ENCODE peak calls at places on chromosomes 5 and 9, in nine cellular contexts. D, F, Z, P, B, E, Q, M and Y are unnamed samples. For H3K27me3, the result is how much of the 10 kb centered on the place peaks cover.

GRCh38 chr5:176908677-176909358 is 9.7 kb upstream of the HK3 start:
- DNase-seq in D (no peak), F (no peak), Z (no peak), P (no peak), B (no peak), E (no peak), Q (no peak), M (no peak), Y (no peak)

GRCh38 chr9:95333426-95333825 is 15.9 kb upstream of the FANCC start:
- DNase-seq in D (no peak), F (no peak), Z (no peak), P (no peak), B (no peak), E (no peak), Q (no peak), M (no peak), Y (no peak)

GRCh38 chr5:27241564-27242257 is 203.3 kb upstream of the CDH9 start:
- DNase-seq in D (no peak), F (peak), Z (no peak), P (no peak), B (no peak), E (no peak), Q (no peak), M (peak), Y (no peak)

GRCh38 chr9:94757158-94757557 is 30.7 kb downstream of the AOPEP start:
- DNase-seq in D (no peak), F (no peak), Z (no peak), P (no peak), B (no peak), E (no peak), Q (no peak), M (no peak), Y (no peak)

GRCh38 chr9:91273853-91274552 is 87.7 kb downstream of the AUH start:
- DNase-seq in D (no peak), F (no peak), Z (no peak), P (no peak), B (no peak), E (no peak), Q (no peak), M (peak), Y (no peak)

GRCh38 chr5:33850100-33850594 is 41.6 kb downstream of the ADAMTS12 start:
- DNase-seq in D (peak), F (peak), Z (no peak), P (no peak), B (no peak), E (no peak), Q (peak), M (peak), Y (no peak)

GRCh38 chr5:103174147-103174546 is 54.0 kb downstream of the PPIP5K2 start:
- DNase-seq in D (no peak), F (no peak), Z (no peak), P (no peak), B (no peak), E (no peak), Q (no peak), M (no peak), Y (no peak)

GRCh38 chr9:127930298-127931091 is at the start of gene PIP5KL1:
- DNase-seq in D (peak), F (peak), Z (peak), P (peak), B (peak), E (no peak), Q (peak), M (peak), Y (peak)

GRCh38 chr9:91711755-91712591 is 238.1 kb downstream of the ROR2 start:
- DNase-seq in D (no peak), F (peak), Z (no peak), P (no peak), B (no peak), E (no peak), Q (no peak), M (no peak), Y (no peak)

GRCh38 chr5:158513490-158514301 is 586.0 kb downstream of the EBF1 start:
- DNase-seq in D (no peak), F (no peak), Z (no peak), P (no peak), B (no peak), E (no peak), Q (no peak), M (no peak), Y (no peak)

GRCh38 chr5:98905857-98906688 is 22.7 kb downstream of the CHD1 start:
- DNase-seq in D (no peak), F (peak), Z (no peak), P (no peak), B (no peak), E (no peak), Q (peak), M (peak), Y (no peak)

GRCh38 chr9:81632599-81632998 is 56.7 kb downstream of the TLE1 start:
- DNase-seq in D (no peak), F (no peak), Z (no peak), P (no peak), B (no peak), E (no peak), Q (no peak), M (no peak), Y (no peak)

GRCh38 chr5:77152441-77152840 is 58.0 kb upstream of the PDE8B start:
- DNase-seq in D (no peak), F (no peak), Z (no peak), P (no peak), B (no peak), E (no peak), Q (peak), M (no peak), Y (no peak)

GRCh38 chr5:75616286-75616810 is 5.1 kb downstream of the ANKDD1B start:
- DNase-seq in D (no peak), F (peak), Z (no peak), P (no peak), B (no peak), E (no peak), Q (peak), M (no peak), Y (no peak)

GRCh38 chr9:136403538-136403914 is 3.6 kb upstream of the SNAPC4 start:
- DNase-seq in D (peak), F (no peak), Z (no peak), P (no peak), B (no peak), E (no peak), Q (no peak), M (no peak), Y (no peak)

GRCh38 chr5:39948867-39949468 is 524.2 kb upstream of the DAB2 start:
- DNase-seq in D (peak), F (peak), Z (peak), P (no peak), B (no peak), E (no peak), Q (peak), M (peak), Y (no peak)

GRCh38 chr9:88821033-88821748 is 170.1 kb upstream of the S1PR3 start:
- DNase-seq in D (no peak), F (no peak), Z (no peak), P (no peak), B (no peak), E (no peak), Q (no peak), M (no peak), Y (no peak)

GRCh38 chr5:15821506-15821905 is 321.5 kb downstream of the FBXL7 start:
- DNase-seq in D (no peak), F (no peak), Z (no peak), P (no peak), B (no peak), E (no peak), Q (no peak), M (no peak), Y (no peak)

GRCh38 chr5:135571210-135571609 is 7.6 kb downstream of the CXCL14 start:
- DNase-seq in D (no peak), F (peak), Z (no peak), P (no peak), B (no peak), E (no peak), Q (no peak), M (no peak), Y (no peak)

GRCh38 chr9:19028835-19029451 is 4.1 kb downstream of the SAXO1 start:
- DNase-seq in D (peak), F (peak), Z (no peak), P (peak), B (no peak), E (no peak), Q (peak), M (peak), Y (no peak)

GRCh38 chr9:127545196-127546124 is 66.6 kb upstream of the STXBP1 start:
- DNase-seq in D (peak), F (peak), Z (no peak), P (no peak), B (no peak), E (no peak), Q (peak), M (peak), Y (peak)

GRCh38 chr5:137137013-137137632 is 362.0 kb downstream of the SPOCK1 start:
- DNase-seq in D (no peak), F (no peak), Z (no peak), P (no peak), B (no peak), E (no peak), Q (peak), M (no peak), Y (no peak)

GRCh38 chr5:174895360-174895759 is 171.0 kb downstream of the MSX2 start:
- DNase-seq in D (no peak), F (no peak), Z (no peak), P (no peak), B (no peak), E (no peak), Q (no peak), M (no peak), Y (no peak)

GRCh38 chr5:58898538-58898937 is 315.7 kb downstream of the RAB3C start:
- DNase-seq in D (no peak), F (no peak), Z (no peak), P (no peak), B (no peak), E (no peak), Q (peak), M (no peak), Y (no peak)

GRCh38 chr5:58497956-58498942 is 7.0 kb downstream of the GAPT start:
- DNase-seq in D (peak), F (peak), Z (no peak), P (no peak), B (no peak), E (no peak), Q (peak), M (peak), Y (no peak)

GRCh38 chr5:141941779-141942178 is 16.2 kb downstream of the PCDH12 start:
- DNase-seq in D (no peak), F (no peak), Z (no peak), P (no peak), B (no peak), E (no peak), Q (no peak), M (no peak), Y (no peak)

GRCh38 chr5:17190242-17190778 is 27.1 kb upstream of the BASP1 start:
- DNase-seq in D (no peak), F (peak), Z (peak), P (peak), B (no peak), E (no peak), Q (peak), M (peak), Y (no peak)

GRCh38 chr5:153546566-153546965 is 56.1 kb downstream of the GRIA1 start:
- DNase-seq in D (no peak), F (no peak), Z (no peak), P (no peak), B (no peak), E (no peak), Q (no peak), M (peak), Y (no peak)

GRCh38 chr9:125650271-125650737 is 56.7 kb downstream of the MAPKAP1 start:
- DNase-seq in D (no peak), F (no peak), Z (no peak), P (no peak), B (no peak), E (no peak), Q (no peak), M (peak), Y (no peak)

GRCh38 chr9:89477395-89477794 is 20.5 kb downstream of the SEMA4D start:
- DNase-seq in D (no peak), F (no peak), Z (no peak), P (no peak), B (no peak), E (no peak), Q (no peak), M (no peak), Y (no peak)

GRCh38 chr5:80204808-80205614 is 50.8 kb downstream of the SERINC5 start:
- DNase-seq in D (peak), F (peak), Z (no peak), P (no peak), B (peak), E (no peak), Q (peak), M (no peak), Y (no peak)

GRCh38 chr5:17022296-17022695 is 86.2 kb upstream of the MYO10 start:
- DNase-seq in D (no peak), F (no peak), Z (no peak), P (no peak), B (no peak), E (no peak), Q (no peak), M (no peak), Y (no peak)

GRCh38 chr5:108266235-108266634 is 115.7 kb downstream of the FBXL17 start:
- DNase-seq in D (no peak), F (no peak), Z (no peak), P (no peak), B (no peak), E (no peak), Q (no peak), M (peak), Y (no peak)

GRCh38 chr5:6818594-6819512 is 105.6 kb downstream of the TENT4A start:
- DNase-seq in D (no peak), F (no peak), Z (no peak), P (no peak), B (no peak), E (no peak), Q (peak), M (no peak), Y (no peak)
- H3K27me3 ChIP-seq in D (under half), F (under half), Z (under half), P (under half), B (half or more), E (under half), Q (under half), M (under half), Y (under half)

DNA sequence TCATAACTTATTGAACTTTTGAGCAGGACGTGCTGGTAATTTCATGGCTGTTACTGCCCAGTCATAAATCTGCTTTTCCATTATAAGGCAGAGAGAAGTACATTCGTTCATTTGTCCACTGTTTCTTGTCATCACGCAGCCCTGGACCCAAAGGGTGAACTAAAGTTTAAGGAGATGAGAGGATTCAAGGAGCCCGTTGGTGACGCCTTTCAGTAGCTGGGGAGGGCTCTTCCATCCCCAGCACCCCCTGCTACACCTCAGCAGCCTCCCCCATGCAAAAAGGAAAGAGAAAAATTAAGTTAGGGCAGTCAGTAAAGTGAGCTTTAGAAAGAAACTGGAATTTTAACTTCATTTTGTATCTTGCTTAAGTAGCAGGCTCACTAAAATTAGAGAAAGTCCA is 2.9 kb downstream of the FOXE1 start:
- DNase-seq in D (no peak), F (no peak), Z (no peak), P (no peak), B (no peak), E (no peak), Q (no peak), M (no peak), Y (no peak)
- H3K27me3 ChIP-seq in D (under half), F (under half), Z (half or more), P (under half), B (half or more), E (under half), Q (half or more), M (half or more), Y (half or more)

DNA sequence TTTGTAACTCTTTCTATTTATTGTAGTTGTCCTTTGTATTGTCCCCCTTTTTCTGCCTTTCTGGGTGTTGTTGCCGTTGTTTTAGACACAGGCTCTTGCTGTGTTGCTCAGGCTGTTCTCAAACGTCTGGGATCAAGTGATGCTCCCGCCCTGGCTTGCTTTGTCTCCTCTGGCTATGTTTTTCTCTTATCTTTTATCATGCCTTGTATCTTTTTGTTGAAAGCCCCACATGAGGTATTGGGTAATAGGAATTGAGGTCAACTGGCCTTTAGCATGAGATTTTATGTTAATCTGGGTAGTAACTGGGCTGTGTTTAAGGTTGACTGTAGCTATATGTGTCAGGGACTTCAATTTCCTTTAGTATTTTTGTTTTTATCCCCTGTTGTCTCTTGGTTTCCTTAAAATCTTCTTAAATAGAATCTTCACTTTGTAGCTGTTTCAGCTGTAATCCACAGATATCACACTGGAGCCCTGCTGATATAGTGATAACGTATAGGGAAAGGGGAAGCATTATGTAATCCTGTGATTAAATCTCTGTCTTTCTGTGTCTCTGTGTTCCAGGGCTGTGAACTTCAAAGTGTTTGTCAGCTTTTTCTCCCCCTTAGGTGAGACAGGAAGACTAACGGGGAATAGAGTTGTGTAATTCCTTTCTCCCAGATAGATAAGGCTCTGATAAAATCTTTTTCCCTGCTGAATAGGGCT is 25.9 kb upstream of the CACNA1B start:
- DNase-seq in D (no peak), F (no peak), Z (no peak), P (no peak), B (no peak), E (no peak), Q (no peak), M (no peak), Y (no peak)
- H3K27me3 ChIP-seq in D (under half), F (under half), Z (under half), P (under half), B (under half), E (under half), Q (under half), M (under half), Y (under half)

GRCh38 chr9:130329061-130329460 is 63.5 kb downstream of the HMCN2 start:
- DNase-seq in D (no peak), F (no peak), Z (no peak), P (no peak), B (no peak), E (no peak), Q (no peak), M (no peak), Y (no peak)
- H3K27me3 ChIP-seq in D (under half), F (under half), Z (under half), P (under half), B (half or more), E (under half), Q (under half), M (under half), Y (half or more)